ENCODE peak calls at places on chromosomes 5 and 9, in eight cellular contexts. L is small intestine, M is spleen, X is transverse colon, T is WERI-Rb-1, S is neural progenitor cell, U is substantia nigra, K is right lobe of liver. A is an unnamed sample.
A peak's percentile ranks its signal among the peaks of the same experiment; 100 is the strongest.

GRCh38 chr5:76425940-76426339 is 22.9 kb downstream of the IQGAP2 start:
- DNase-seq in S (no peak), M (no peak), K (no peak), T (no peak), U (no peak), L (no peak), X (no peak), A (no peak)

GRCh38 chr5:95591490-95591901 is 28.4 kb upstream of the GPR150 start:
- DNase-seq in S (no peak), T (no peak), K (no peak), X (no peak), L (no peak), U (no peak), M (no peak), A (peak; percentile 90)

GRCh38 chr5:160159991-160160826 is 41.0 kb upstream of the PWWP2A start:
- DNase-seq in M (no peak), T (no peak), K (no peak), X (no peak), L (no peak), S (peak; percentile 76), U (no peak), A (no peak)

GRCh38 chr5:671459-672328 is 21.5 kb downstream of the TPPP start:
- DNase-seq in X (peak; percentile 80), M (peak; percentile 88), L (peak; percentile 80), U (peak; percentile 87), K (peak; percentile 87), S (peak; percentile 78), T (peak; percentile 90), A (peak; percentile 78)

GRCh38 chr5:172904643-172905345 is 54.4 kb upstream of the RPL26L1 start:
- DNase-seq in S (no peak), K (peak; percentile 95), X (peak; percentile 89), M (no peak), T (no peak), U (peak; percentile 27), L (peak; percentile 98), A (peak; percentile 85)

GRCh38 chr5:74316064-74316586 is 324.4 kb downstream of the ENC1 start:
- DNase-seq in L (no peak), K (no peak), M (no peak), T (peak; percentile 51), U (no peak), X (no peak), S (peak; percentile 8), A (peak; percentile 98)

GRCh38 chr5:137751869-137752491 is 2.2 kb downstream of the HNRNPA0 start:
- DNase-seq in T (peak; percentile 24), X (peak; percentile 20), U (peak; percentile 13), S (peak; percentile 74), K (no peak), L (peak; percentile 69), M (no peak), A (peak; percentile 87)

GRCh38 chr5:73339711-73340110 is 108.9 kb downstream of the FOXD1 start:
- DNase-seq in L (no peak), T (no peak), M (no peak), S (no peak), U (no peak), X (no peak), K (no peak), A (no peak)

GRCh38 chr5:125034331-125034730 is 287.9 kb upstream of the ZNF608 start:
- DNase-seq in U (no peak), K (peak; percentile 80), M (no peak), S (no peak), X (peak; percentile 73), T (no peak), L (peak; percentile 89), A (no peak)

GRCh38 chr5:82465235-82465634 is 187.1 kb upstream of the RPS23 start:
- DNase-seq in L (no peak), X (no peak), S (no peak), K (no peak), T (no peak), U (no peak), M (no peak), A (no peak)

DNA sequence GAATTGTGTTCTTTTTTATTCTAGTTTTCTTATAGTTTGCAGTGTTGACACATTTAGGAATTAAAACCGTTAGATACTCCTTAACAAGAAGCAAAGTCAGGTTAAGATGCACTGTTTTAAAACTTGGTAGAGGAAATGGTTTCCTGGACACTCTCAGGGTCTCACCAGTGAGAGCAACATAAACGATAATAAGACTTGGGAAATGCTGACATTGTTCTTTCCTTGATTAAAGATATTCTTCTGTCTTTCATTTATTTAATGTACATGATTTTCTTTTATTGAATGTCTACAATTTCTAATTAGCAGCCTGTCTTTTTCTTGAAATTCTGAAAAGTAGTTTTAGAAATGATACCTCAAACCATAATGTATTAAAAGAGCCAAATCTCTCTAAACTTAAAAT is 707.9 kb upstream of the CHD1 start:
- DNase-seq in S (no peak), M (no peak), T (no peak), U (no peak), K (no peak), L (no peak), X (no peak), A (no peak)
- H3K27ac ChIP-seq in S (no peak overlapping the region), M (no peak overlapping the region), T (no peak overlapping the region), U (no peak overlapping the region), K (no peak overlapping the region), L (no peak overlapping the region), X (no peak overlapping the region), A (no peak overlapping the region)

GRCh38 chr5:15333091-15333490 is 166.9 kb upstream of the FBXL7 start:
- DNase-seq in K (no peak), S (no peak), M (no peak), L (no peak), U (no peak), T (no peak), X (no peak), A (no peak)

GRCh38 chr5:15334551-15335302 is 165.3 kb upstream of the FBXL7 start:
- DNase-seq in K (no peak), T (no peak), M (no peak), U (no peak), S (no peak), X (no peak), L (no peak), A (no peak)
- H3K27ac ChIP-seq in K (no peak overlapping the region), T (no peak overlapping the region), M (no peak overlapping the region), U (no peak overlapping the region), S (no peak overlapping the region), X (no peak overlapping the region), L (no peak overlapping the region), A (no peak overlapping the region)

DNA sequence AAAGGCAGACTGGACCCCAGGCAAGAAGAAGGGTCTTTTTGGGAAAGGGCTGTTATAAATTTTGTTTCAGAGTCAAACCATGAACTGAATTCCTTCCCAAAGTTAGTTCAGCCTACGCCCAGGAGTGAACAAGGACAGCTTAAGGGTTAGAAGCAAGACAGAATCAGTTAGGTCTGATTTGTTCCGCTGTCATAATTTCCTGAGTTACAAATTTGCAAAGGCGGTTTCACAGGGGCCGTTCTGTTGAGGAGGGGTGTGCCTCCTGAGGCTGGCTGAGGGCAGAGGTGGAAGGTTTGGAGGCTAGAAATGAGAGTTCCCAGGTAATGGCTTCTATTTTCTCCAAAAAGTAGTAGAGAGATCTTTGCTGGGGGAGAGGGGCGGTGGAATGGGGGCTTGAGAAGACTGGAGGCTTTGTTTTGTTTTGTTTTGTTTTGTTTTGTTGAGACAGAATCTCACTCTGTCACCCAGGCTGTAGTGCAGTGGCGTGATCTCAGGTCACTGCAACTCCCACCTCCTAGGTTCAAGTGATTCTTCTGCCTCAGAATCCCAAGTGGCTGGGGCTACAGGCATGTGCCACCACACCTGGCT is 4.1 kb upstream of the CERCAM start:
- DNase-seq in X (no peak), M (no peak), L (no peak), U (no peak), S (no peak), K (no peak), T (no peak), A (no peak)
- H3K27ac ChIP-seq in X (no peak overlapping the region), M (no peak overlapping the region), L (no peak overlapping the region), U (peak overlapping the region; percentile 86), S (no peak overlapping the region), K (no peak overlapping the region), T (no peak overlapping the region), A (no peak overlapping the region)

GRCh38 chr9:13860926-13861325 is 453.0 kb downstream of the NFIB start:
- DNase-seq in M (no peak), K (no peak), S (no peak), T (no peak), X (no peak), L (no peak), U (no peak), A (no peak)
- H3K27ac ChIP-seq in M (no peak overlapping the region), K (no peak overlapping the region), S (no peak overlapping the region), T (no peak overlapping the region), X (no peak overlapping the region), L (no peak overlapping the region), U (no peak overlapping the region), A (no peak overlapping the region)

GRCh38 chr5:36458746-36459145 is 147.7 kb upstream of the SLC1A3 start:
- DNase-seq in L (no peak), T (no peak), K (no peak), S (no peak), M (no peak), U (no peak), X (no peak), A (no peak)

GRCh38 chr5:36452394-36453100 is 150.8 kb upstream of the RANBP3L start:
- DNase-seq in M (no peak), S (no peak), L (no peak), U (no peak), T (peak; percentile 50), K (no peak), X (no peak), A (no peak)

GRCh38 chr5:36459191-36460135 is 146.9 kb upstream of the SLC1A3 start:
- DNase-seq in M (no peak), S (no peak), L (peak; percentile 4), K (no peak), X (no peak), T (no peak), U (no peak), A (no peak)

GRCh38 chr5:36462295-36463021 is 143.9 kb upstream of the SLC1A3 start:
- DNase-seq in K (no peak), S (no peak), U (no peak), T (no peak), X (no peak), L (no peak), M (no peak), A (peak; percentile 23)

DNA sequence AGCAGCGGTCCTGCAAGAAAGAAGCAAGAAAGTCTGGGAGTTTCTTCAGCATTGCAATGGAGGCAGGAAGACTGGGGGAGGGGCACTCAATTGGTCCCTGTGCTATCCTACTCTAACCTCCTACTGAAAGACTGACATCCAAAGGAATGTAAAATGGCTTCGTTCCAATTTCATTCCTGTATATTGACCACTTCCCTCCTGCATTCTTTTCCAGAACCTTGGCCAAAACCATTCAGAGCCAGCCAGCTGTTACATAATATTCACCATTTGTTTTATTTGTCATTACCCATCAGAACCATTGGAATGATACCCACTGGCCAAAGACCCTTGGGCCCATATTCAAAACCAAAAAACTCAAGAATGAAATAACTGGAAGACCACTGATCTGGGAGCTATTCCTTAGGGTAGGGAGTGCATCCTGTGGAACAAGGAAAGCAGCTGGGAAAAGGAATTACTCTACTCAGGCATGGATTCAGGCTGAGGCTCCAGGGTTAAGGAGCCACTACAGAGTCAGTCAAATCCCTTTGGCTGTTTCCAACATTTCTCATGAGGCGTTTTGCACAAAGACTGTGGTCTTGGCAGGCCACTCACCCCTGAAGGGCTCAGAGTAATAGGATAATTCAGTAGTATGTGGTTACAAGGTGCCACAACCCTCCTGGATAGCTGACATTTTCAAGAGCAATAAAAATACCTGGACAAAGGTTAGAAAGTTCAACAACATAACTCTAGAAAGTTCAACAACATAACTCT is 148.7 kb upstream of the SLC1A3 start:
- DNase-seq in T (no peak), S (no peak), M (no peak), L (no peak), X (no peak), U (no peak), K (no peak), A (no peak)
- H3K27ac ChIP-seq in T (no peak overlapping the region), S (no peak overlapping the region), M (no peak overlapping the region), L (no peak overlapping the region), X (no peak overlapping the region), U (no peak overlapping the region), K (no peak overlapping the region), A (no peak overlapping the region)

GRCh38 chr9:70412678-70413426 is 1.6 kb downstream of the KLF9 start:
- DNase-seq in T (peak; percentile 14), S (peak; percentile 52), K (peak; percentile 85), U (peak; percentile 75), M (peak; percentile 93), X (peak; percentile 83), L (peak; percentile 75), A (peak; percentile 85)
- H3K27ac ChIP-seq in T (no peak overlapping the region), S (no peak overlapping the region), K (peak overlapping the region; percentile 98), U (peak overlapping the region; percentile 91), M (peak overlapping the region; percentile 98), X (peak overlapping the region; percentile 99), L (peak overlapping the region; percentile 100), A (peak overlapping the region; percentile 100)